ENCODE peak calls at places on chromosomes 7 and 10, in six cellular contexts. One of them, this sample, is unnamed.

GRCh38 chr10:71840177-71840711 is 10.8 kb downstream of the PSAP start:
- DNase-seq in K562: no peak
- DNase-seq in GM12878: no peak
- DNase-seq in HepG2: no peak
- DNase-seq in SK-N-SH: peak
- DNase-seq in GM12892: no peak
- DNase-seq in this sample: no peak

GRCh38 chr10:105192146-105192545 is 551.1 kb downstream of the SORCS3 start:
- DNase-seq in HepG2: no peak
- DNase-seq in GM12878: no peak
- DNase-seq in SK-N-SH: no peak
- DNase-seq in K562: no peak
- DNase-seq in GM12892: no peak
- DNase-seq in this sample: no peak

GRCh38 chr10:111035542-111035941 is 41.3 kb upstream of the ADRA2A start:
- DNase-seq in SK-N-SH: no peak
- DNase-seq in GM12892: no peak
- DNase-seq in HepG2: no peak
- DNase-seq in GM12878: no peak
- DNase-seq in K562: no peak
- DNase-seq in this sample: no peak

GRCh38 chr7:15015545-15016314 is 113.2 kb upstream of the DGKB start:
- DNase-seq in GM12878: peak
- DNase-seq in HepG2: peak
- DNase-seq in K562: peak
- DNase-seq in SK-N-SH: peak
- DNase-seq in GM12892: no peak
- DNase-seq in this sample: peak

GRCh38 chr10:92891885-92892705 is 43.8 kb downstream of the EXOC6 start:
- DNase-seq in GM12892: no peak
- DNase-seq in HepG2: peak
- DNase-seq in K562: peak
- DNase-seq in GM12878: no peak
- DNase-seq in SK-N-SH: peak
- DNase-seq in this sample: no peak

GRCh38 chr10:81600185-81600584 is 274.8 kb upstream of the NRG3 start:
- DNase-seq in K562: no peak
- DNase-seq in HepG2: no peak
- DNase-seq in GM12892: no peak
- DNase-seq in GM12878: no peak
- DNase-seq in SK-N-SH: no peak
- DNase-seq in this sample: no peak

GRCh38 chr7:152663101-152663740 is 12.7 kb downstream of the XRCC2 start:
- DNase-seq in HepG2: no peak
- DNase-seq in SK-N-SH: no peak
- DNase-seq in GM12892: no peak
- DNase-seq in GM12878: no peak
- DNase-seq in K562: no peak
- DNase-seq in this sample: no peak

GRCh38 chr7:151821226-151821625 is 55.7 kb downstream of the PRKAG2 start:
- DNase-seq in GM12892: no peak
- DNase-seq in K562: no peak
- DNase-seq in SK-N-SH: no peak
- DNase-seq in HepG2: no peak
- DNase-seq in GM12878: no peak
- DNase-seq in this sample: no peak

GRCh38 chr10:74969093-74969492 is 142.4 kb upstream of the SAMD8 start:
- DNase-seq in K562: no peak
- DNase-seq in SK-N-SH: no peak
- DNase-seq in HepG2: no peak
- DNase-seq in GM12892: no peak
- DNase-seq in GM12878: no peak
- DNase-seq in this sample: no peak

GRCh38 chr7:118111347-118111746 is 72.6 kb upstream of the LSM8 start:
- DNase-seq in HepG2: no peak
- DNase-seq in K562: no peak
- DNase-seq in SK-N-SH: no peak
- DNase-seq in GM12892: no peak
- DNase-seq in GM12878: no peak
- DNase-seq in this sample: no peak

DNA sequence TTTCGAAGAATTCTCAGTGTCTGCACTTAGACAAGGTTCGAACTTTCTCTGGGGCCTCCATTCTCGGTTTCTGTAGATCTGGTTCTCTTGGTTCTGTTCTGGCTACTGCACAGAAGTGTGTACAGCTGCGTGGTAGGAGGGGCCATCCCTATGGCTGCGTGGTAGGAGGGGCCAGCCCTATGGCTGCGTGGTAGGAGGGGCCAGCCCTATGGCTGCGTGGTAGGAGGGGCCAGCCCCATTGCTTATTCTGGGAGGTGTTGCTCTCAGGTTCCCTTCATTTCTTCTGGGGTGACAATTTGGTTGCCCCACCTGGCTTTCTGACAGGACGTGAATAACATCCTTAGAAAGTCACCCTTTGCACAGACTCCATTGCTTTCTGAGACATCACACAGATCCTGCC is 65.2 kb upstream of the CHST15 start:
- DNase-seq in GM12892: no peak
- DNase-seq in K562: peak
- DNase-seq in GM12878: no peak
- DNase-seq in SK-N-SH: no peak
- DNase-seq in HepG2: no peak
- DNase-seq in this sample: no peak
- TF ChIP-seq TAF1 in GM12892: no peak
- TF ChIP-seq TAF1 in K562: no peak
- TF ChIP-seq TAF1 in GM12878: no peak
- TF ChIP-seq TAF1 in SK-N-SH: no peak
- TF ChIP-seq TAF1 in HepG2: no peak
- TF ChIP-seq TAF1 in this sample: no peak

DNA sequence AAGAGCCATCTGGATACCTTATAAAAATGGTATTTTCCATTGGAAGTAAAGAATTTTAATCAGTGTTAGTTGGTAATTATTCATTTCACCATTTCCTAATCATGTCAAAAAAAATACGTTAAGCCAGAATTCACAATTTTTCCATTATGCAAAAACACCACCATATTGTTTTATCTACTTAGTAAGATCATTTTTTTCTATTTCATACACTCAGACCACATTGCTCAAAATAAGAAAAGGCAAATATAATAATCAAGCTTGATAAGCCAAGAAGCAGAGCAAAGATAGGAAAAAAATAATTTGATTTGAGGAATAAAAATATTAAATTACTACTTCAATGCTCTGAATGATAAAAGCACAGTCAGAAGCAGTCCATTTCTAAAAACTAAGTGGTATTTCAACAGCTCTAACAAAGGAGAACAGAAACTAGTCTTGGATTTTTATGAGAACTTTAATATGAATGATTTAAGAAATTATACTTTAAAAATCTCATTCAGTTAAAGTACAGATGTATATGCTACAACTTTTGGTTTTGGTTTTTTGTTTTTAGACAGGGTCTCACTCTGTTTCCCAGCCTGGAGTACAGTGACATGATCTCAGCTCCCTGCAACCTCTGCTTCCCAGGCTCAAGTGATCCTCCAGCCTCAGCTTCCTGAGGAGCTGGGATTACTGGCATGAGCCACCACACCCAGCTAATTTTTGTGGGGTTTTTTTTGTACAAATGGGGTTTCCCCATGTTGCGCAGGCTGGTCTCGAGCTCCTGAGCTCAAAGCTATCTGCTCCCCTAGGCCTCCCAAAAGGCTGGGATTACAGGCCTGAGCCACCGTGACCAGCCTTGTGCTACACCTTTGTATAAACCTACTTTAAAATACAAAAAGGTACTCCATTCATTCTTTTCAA is 46.6 kb downstream of the LRRN3 start:
- DNase-seq in K562: no peak
- DNase-seq in GM12878: no peak
- DNase-seq in SK-N-SH: no peak
- DNase-seq in GM12892: no peak
- DNase-seq in HepG2: no peak
- DNase-seq in this sample: no peak
- TF ChIP-seq TAF1 in K562: no peak
- TF ChIP-seq TAF1 in GM12878: no peak
- TF ChIP-seq TAF1 in SK-N-SH: no peak
- TF ChIP-seq TAF1 in GM12892: no peak
- TF ChIP-seq TAF1 in HepG2: no peak
- TF ChIP-seq TAF1 in this sample: no peak

GRCh38 chr7:23393636-23394035 is 76.7 kb downstream of the IGF2BP3 start:
- DNase-seq in K562: no peak
- DNase-seq in SK-N-SH: no peak
- DNase-seq in HepG2: no peak
- DNase-seq in GM12892: no peak
- DNase-seq in GM12878: no peak
- DNase-seq in this sample: no peak

GRCh38 chr7:23394828-23395227 is 75.5 kb downstream of the IGF2BP3 start:
- DNase-seq in SK-N-SH: no peak
- DNase-seq in GM12878: no peak
- DNase-seq in HepG2: no peak
- DNase-seq in GM12892: no peak
- DNase-seq in K562: no peak
- DNase-seq in this sample: no peak

GRCh38 chr7:23397241-23397640 is 73.0 kb downstream of the IGF2BP3 start:
- DNase-seq in SK-N-SH: no peak
- DNase-seq in HepG2: no peak
- DNase-seq in GM12878: no peak
- DNase-seq in GM12892: no peak
- DNase-seq in K562: no peak
- DNase-seq in this sample: no peak

GRCh38 chr7:23396222-23396621 is 74.1 kb downstream of the IGF2BP3 start:
- DNase-seq in K562: no peak
- DNase-seq in HepG2: no peak
- DNase-seq in GM12878: no peak
- DNase-seq in GM12892: no peak
- DNase-seq in SK-N-SH: no peak
- DNase-seq in this sample: no peak
- TF ChIP-seq TAF1 in K562: no peak
- TF ChIP-seq TAF1 in HepG2: no peak
- TF ChIP-seq TAF1 in GM12878: no peak
- TF ChIP-seq TAF1 in GM12892: no peak
- TF ChIP-seq TAF1 in SK-N-SH: no peak
- TF ChIP-seq TAF1 in this sample: no peak

GRCh38 chr7:142797799-142798377 is 27.1 kb downstream of the PRSS2 start:
- DNase-seq in SK-N-SH: peak
- DNase-seq in GM12892: no peak
- DNase-seq in K562: no peak
- DNase-seq in HepG2: no peak
- DNase-seq in GM12878: no peak
- DNase-seq in this sample: no peak

GRCh38 chr7:142800103-142800502 is 29.3 kb downstream of the PRSS2 start:
- DNase-seq in GM12878: no peak
- DNase-seq in SK-N-SH: no peak
- DNase-seq in K562: no peak
- DNase-seq in GM12892: no peak
- DNase-seq in HepG2: no peak
- DNase-seq in this sample: no peak

GRCh38 chr7:142797342-142797798 is 26.6 kb downstream of the PRSS2 start:
- DNase-seq in GM12892: no peak
- DNase-seq in K562: no peak
- DNase-seq in GM12878: no peak
- DNase-seq in SK-N-SH: no peak
- DNase-seq in HepG2: no peak
- DNase-seq in this sample: no peak

GRCh38 chr7:142799483-142799882 is 28.7 kb downstream of the PRSS2 start:
- DNase-seq in GM12892: no peak
- DNase-seq in SK-N-SH: no peak
- DNase-seq in GM12878: no peak
- DNase-seq in K562: no peak
- DNase-seq in HepG2: no peak
- DNase-seq in this sample: no peak

DNA sequence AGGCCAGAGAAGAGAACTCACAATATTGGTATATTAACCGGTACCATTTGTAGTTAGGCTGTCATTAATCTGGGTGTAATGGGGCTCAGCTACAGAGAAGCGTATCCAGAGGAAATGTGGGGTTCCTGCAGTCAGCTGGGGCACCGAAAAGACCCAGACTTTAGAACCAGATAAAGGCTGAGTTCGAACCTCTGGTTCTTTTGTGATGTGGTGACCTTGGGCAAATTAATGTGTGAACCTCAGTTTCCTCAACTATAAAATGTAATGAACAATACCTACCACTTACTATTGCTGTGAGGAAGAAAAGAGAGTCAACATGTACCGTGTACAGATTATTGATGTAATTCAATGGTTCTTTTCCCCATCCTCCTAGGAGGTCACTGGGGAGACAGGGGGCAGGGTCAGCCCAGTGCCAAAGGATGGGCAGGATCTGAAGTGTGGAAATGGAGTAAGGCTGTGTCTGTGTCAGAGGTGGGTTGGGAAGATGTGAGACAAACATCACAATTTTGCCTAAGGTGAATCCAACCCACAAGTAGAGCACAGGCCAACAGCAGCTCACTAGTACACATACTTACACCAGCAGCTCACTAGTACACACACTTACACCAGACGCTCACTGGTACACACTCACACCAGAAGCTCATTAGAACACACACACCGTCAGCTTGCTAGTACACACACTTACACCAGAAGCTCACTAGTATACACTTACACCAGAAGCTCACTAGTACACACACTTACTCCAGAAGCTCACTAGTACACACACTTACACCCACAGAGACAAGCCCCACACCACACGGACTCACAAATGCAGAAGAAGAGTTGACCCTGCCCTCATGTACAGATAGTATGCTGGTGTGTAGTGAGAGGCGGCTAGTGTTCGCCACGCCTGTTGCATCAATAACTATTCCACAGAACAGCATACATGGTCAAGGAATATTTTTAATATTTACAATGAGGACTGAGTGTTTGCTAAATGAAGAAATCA is 28.0 kb downstream of the PRSS2 start:
- DNase-seq in GM12892: no peak
- DNase-seq in HepG2: no peak
- DNase-seq in K562: no peak
- DNase-seq in SK-N-SH: no peak
- DNase-seq in GM12878: no peak
- DNase-seq in this sample: no peak
- TF ChIP-seq TAF1 in GM12892: no peak
- TF ChIP-seq TAF1 in HepG2: no peak
- TF ChIP-seq TAF1 in K562: no peak
- TF ChIP-seq TAF1 in SK-N-SH: no peak
- TF ChIP-seq TAF1 in GM12878: no peak
- TF ChIP-seq TAF1 in this sample: no peak

GRCh38 chr7:13702261-13702660 is 287.2 kb downstream of the ETV1 start:
- DNase-seq in HepG2: no peak
- DNase-seq in GM12878: no peak
- DNase-seq in GM12892: no peak
- DNase-seq in K562: no peak
- DNase-seq in SK-N-SH: no peak
- DNase-seq in this sample: no peak
- TF ChIP-seq TAF1 in HepG2: no peak
- TF ChIP-seq TAF1 in GM12878: no peak
- TF ChIP-seq TAF1 in GM12892: no peak
- TF ChIP-seq TAF1 in K562: no peak
- TF ChIP-seq TAF1 in SK-N-SH: no peak
- TF ChIP-seq TAF1 in this sample: no peak

GRCh38 chr7:102433319-102434038 is at the start of gene ORAI2:
- DNase-seq in SK-N-SH: peak
- DNase-seq in GM12878: no peak
- DNase-seq in K562: peak
- DNase-seq in GM12892: peak
- DNase-seq in HepG2: no peak
- DNase-seq in this sample: peak
- TF ChIP-seq TAF1 in SK-N-SH: peak
- TF ChIP-seq TAF1 in GM12878: peak
- TF ChIP-seq TAF1 in K562: no peak
- TF ChIP-seq TAF1 in GM12892: no peak
- TF ChIP-seq TAF1 in HepG2: no peak
- TF ChIP-seq TAF1 in this sample: no peak